ENCODE peak calls at places on chromosomes 11 and 22, in nine cellular contexts. F, M, Z, N, W, G, K, Q and Y are unnamed samples.

GRCh38 chr22:40181323-40181722 is 3.6 kb downstream of the TNRC6B start:
- DNase-seq in F (no peak), M (no peak), Z (no peak), N (no peak), W (no peak), G (no peak), K (no peak), Q (no peak), Y (no peak)

GRCh38 chr11:87215236-87215635 is 177.5 kb downstream of the TMEM135 start:
- DNase-seq in F (no peak), M (no peak), Z (no peak), N (no peak), W (no peak), G (no peak), K (no peak), Q (no peak), Y (no peak)

GRCh38 chr22:42434283-42434682 is 2.1 kb upstream of the NFAM1 start:
- DNase-seq in F (no peak), M (no peak), Z (no peak), N (no peak), W (no peak), G (peak; percentile 61), K (peak; percentile 62), Q (no peak), Y (no peak)

GRCh38 chr11:107731911-107732310 is 20.1 kb upstream of the SLN start:
- DNase-seq in F (no peak), M (no peak), Z (no peak), N (no peak), W (no peak), G (no peak), K (no peak), Q (no peak), Y (no peak)

GRCh38 chr11:120566176-120566575 is 54.6 kb downstream of the GRIK4 start:
- DNase-seq in F (no peak), M (no peak), Z (no peak), N (no peak), W (no peak), G (no peak), K (no peak), Q (no peak), Y (no peak)

GRCh38 chr22:23033116-23033905 is 37.0 kb upstream of the GNAZ start:
- DNase-seq in F (no peak), M (no peak), Z (no peak), N (no peak), W (no peak), G (no peak), K (no peak), Q (no peak), Y (no peak)

GRCh38 chr11:103546236-103546635 is 437.0 kb downstream of the DYNC2H1 start:
- DNase-seq in F (no peak), M (no peak), Z (no peak), N (peak; percentile 9), W (no peak), G (no peak), K (no peak), Q (no peak), Y (no peak)

GRCh38 chr11:102323542-102324261 is 6.4 kb downstream of the BIRC3 start:
- DNase-seq in F (no peak), M (no peak), Z (no peak), N (peak; percentile 75), W (no peak), G (no peak), K (no peak), Q (no peak), Y (no peak)

GRCh38 chr22:50729391-50730012 is 8.5 kb upstream of the ACR start:
- DNase-seq in F (no peak), M (no peak), Z (peak; percentile 32), N (no peak), W (peak; percentile 14), G (no peak), K (no peak), Q (no peak), Y (peak; percentile 80)

GRCh38 chr11:8206251-8207079 is 37.6 kb upstream of the RIC3 start:
- DNase-seq in F (no peak), M (no peak), Z (peak; percentile 73), N (peak; percentile 24), W (peak; percentile 64), G (peak; percentile 62), K (peak; percentile 92), Q (no peak), Y (no peak)

GRCh38 chr11:5004429-5005274 is 10.0 kb downstream of the OR51L1 start:
- DNase-seq in F (peak; percentile 62), M (no peak), Z (no peak), N (peak; percentile 57), W (peak; percentile 42), G (peak; percentile 58), K (peak; percentile 5), Q (peak; percentile 25), Y (no peak)

GRCh38 chr11:5043385-5043784 is 2.9 kb upstream of the OR52J3 start:
- DNase-seq in F (no peak), M (no peak), Z (no peak), N (no peak), W (no peak), G (no peak), K (no peak), Q (no peak), Y (no peak)

GRCh38 chr11:43419460-43419859 is 60.7 kb downstream of the TTC17 start:
- DNase-seq in F (peak; percentile 44), M (no peak), Z (no peak), N (peak; percentile 67), W (no peak), G (no peak), K (peak; percentile 26), Q (no peak), Y (no peak)

GRCh38 chr11:80085563-80085962 is 644.7 kb upstream of the TENM4 start:
- DNase-seq in F (no peak), M (no peak), Z (no peak), N (no peak), W (no peak), G (no peak), K (no peak), Q (no peak), Y (no peak)

GRCh38 chr11:34614334-34615113 is 6.4 kb upstream of the EHF start:
- DNase-seq in F (no peak), M (no peak), Z (no peak), N (peak; percentile 87), W (no peak), G (no peak), K (no peak), Q (no peak), Y (no peak)

GRCh38 chr22:37235897-37236607 is 8.0 kb downstream of the RAC2 start:
- DNase-seq in F (no peak), M (no peak), Z (peak; percentile 17), N (no peak), W (no peak), G (no peak), K (no peak), Q (no peak), Y (peak; percentile 13)

GRCh38 chr11:106395716-106396349 is 318.4 kb downstream of the AASDHPPT start:
- DNase-seq in F (no peak), M (no peak), Z (no peak), N (no peak), W (no peak), G (no peak), K (no peak), Q (no peak), Y (no peak)

GRCh38 chr11:119990306-119991021 is 147.4 kb downstream of the TRIM29 start:
- DNase-seq in F (no peak), M (no peak), Z (peak; percentile 67), N (peak; percentile 2), W (peak; percentile 58), G (peak; percentile 77), K (no peak), Q (no peak), Y (peak; percentile 70)

DNA sequence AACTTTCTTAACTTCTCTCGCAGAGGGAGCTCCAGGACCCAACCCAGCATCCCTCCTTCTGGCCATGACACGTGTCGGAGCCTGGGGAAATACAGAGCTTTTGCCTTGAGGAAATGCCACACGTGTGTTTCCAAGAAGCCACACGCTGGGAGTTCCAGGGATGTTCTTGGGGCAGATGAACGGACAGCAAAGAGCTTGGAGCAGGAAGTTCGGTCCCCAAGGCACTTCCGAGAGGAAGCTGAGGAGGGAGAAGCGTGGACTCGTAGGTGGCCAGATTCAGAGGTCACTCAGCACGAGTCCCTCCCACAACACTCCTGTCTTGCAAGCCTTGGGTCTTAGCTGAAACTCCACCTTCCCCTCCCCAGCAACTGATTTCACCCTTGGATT is 34.8 kb upstream of the ETS1 start:
- DNase-seq in F (no peak), M (peak; percentile 43), Z (no peak), N (no peak), W (no peak), G (peak; percentile 72), K (no peak), Q (no peak), Y (no peak)
- H3K27ac ChIP-seq in F (no peak overlapping the region), M (peak overlapping the region; percentile 75), Z (no peak overlapping the region), N (no peak overlapping the region), W (no peak overlapping the region), G (no peak overlapping the region), K (no peak overlapping the region), Q (no peak overlapping the region), Y (no peak overlapping the region)

DNA sequence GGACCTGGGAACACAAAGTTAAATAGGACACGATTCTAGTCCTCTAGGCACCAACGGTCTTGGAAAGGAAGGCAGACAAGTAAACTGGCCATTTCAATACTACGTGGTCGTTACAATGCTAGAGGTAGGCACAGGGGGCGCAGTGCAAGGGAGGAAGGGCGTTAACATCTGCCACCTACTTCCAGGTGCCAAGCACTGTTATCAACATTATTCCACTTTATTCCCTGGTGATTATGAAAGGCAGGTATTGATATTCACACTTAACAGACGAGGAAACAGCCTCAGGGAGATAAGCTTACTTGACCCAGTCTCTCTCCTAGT is 760 bp upstream of the TAF10 start:
- DNase-seq in F (no peak), M (no peak), Z (no peak), N (no peak), W (peak; percentile 52), G (no peak), K (peak; percentile 39), Q (no peak), Y (no peak)
- H3K4me3 ChIP-seq in F (peak overlapping the region; percentile 78), M (peak overlapping the region; percentile 70), Z (peak overlapping the region; percentile 57), N (peak overlapping the region; percentile 0), W (peak overlapping the region; percentile 52), G (peak overlapping the region; percentile 52), K (peak overlapping the region; percentile 65), Q (peak overlapping the region; percentile 86), Y (peak overlapping the region; percentile 81)

DNA sequence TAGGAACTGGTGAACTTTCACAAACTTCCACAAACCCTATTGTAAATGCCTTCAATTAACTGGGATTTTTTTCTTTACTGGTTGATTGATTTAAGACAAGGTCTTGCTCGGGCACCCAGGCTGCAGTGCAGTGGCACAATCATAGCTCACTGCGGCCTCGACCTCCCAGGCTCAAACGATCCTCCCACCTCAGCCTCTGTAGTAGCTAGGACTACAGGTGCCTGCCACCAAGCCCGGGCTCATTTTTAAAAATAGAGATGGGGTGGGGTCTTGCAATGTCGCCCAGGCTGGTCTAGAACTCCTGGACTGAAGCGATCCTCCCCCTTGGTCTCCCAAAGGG is 35.7 kb upstream of the POLA2 start:
- DNase-seq in F (no peak), M (no peak), Z (no peak), N (no peak), W (no peak), G (no peak), K (no peak), Q (no peak), Y (no peak)
- H3K27ac ChIP-seq in F (no peak overlapping the region), M (peak overlapping the region; percentile 78), Z (no peak overlapping the region), N (no peak overlapping the region), W (no peak overlapping the region), G (no peak overlapping the region), K (no peak overlapping the region), Q (no peak overlapping the region), Y (no peak overlapping the region)

DNA sequence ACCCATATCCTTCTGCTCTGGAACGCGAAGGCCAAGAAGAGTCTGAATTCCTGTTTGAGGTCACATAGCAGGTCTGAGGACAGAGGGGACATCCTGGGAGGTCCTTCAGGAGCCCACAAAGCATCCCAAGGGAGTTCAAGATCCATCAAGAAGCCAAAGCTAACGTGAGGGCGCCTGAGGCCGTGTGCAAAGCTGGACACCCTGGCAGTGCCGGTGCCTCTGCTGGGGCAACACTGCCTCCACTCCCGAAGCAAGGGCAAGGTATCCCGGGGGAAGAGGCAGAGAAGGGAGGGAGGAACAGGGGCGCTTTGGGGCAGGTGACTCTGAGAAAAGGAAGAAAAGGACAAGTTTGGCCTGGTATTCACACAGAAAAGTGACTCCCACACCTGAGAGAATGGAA is 50.3 kb upstream of the CDON start:
- DNase-seq in F (no peak), M (peak; percentile 20), Z (no peak), N (no peak), W (no peak), G (no peak), K (no peak), Q (no peak), Y (no peak)
- H3K4me3 ChIP-seq in F (no peak overlapping the region), M (no peak overlapping the region), Z (no peak overlapping the region), N (no peak overlapping the region), W (no peak overlapping the region), G (no peak overlapping the region), K (no peak overlapping the region), Q (no peak overlapping the region), Y (no peak overlapping the region)